ENCODE peak calls at places on chromosomes 3 and 15, in nine cellular contexts. I is colonic mucosa; D is CD8-positive, alpha-beta T cell; T is AG04450; U is nephron progenitor cell; M is transverse colon; K is Peyer's patch; J is Calu3; F is pancreas. W is an unnamed sample.

GRCh38 chr3:187695434-187695833 is 6.9 kb downstream of the RTP2 start:
- DNase-seq in M (no peak), K (no peak), U (no peak), D (no peak), F (no peak), I (no peak), T (no peak), J (no peak), W (no peak)

GRCh38 chr15:65334586-65335231 is 30.2 kb downstream of the RNU5B-1 start:
- DNase-seq in D (no peak), T (no peak), F (no peak), I (no peak), U (peak; percentile 36), K (no peak), J (no peak), M (no peak), W (no peak)

GRCh38 chr3:167653750-167654149 is at the start of gene WDR49:
- DNase-seq in J (no peak), M (no peak), D (no peak), K (no peak), I (no peak), U (no peak), F (no peak), T (no peak), W (no peak)

GRCh38 chr3:71225951-71226564 is 357.5 kb downstream of the FOXP1 start:
- DNase-seq in I (no peak), J (no peak), M (no peak), K (no peak), T (no peak), U (no peak), F (no peak), D (no peak), W (no peak)

GRCh38 chr3:52246264-52246620 is 683 bp downstream of the PPM1M start:
- DNase-seq in F (no peak), J (no peak), M (no peak), U (no peak), I (no peak), K (no peak), D (no peak), T (no peak), W (no peak)

GRCh38 chr3:72411102-72411501 is 437.1 kb downstream of the SHQ1 start:
- DNase-seq in I (no peak), M (no peak), D (no peak), T (no peak), J (no peak), K (no peak), U (no peak), F (no peak), W (no peak)

GRCh38 chr15:78049691-78050440 is 27.6 kb downstream of the TBC1D2B start:
- DNase-seq in D (no peak), J (no peak), K (peak; percentile 82), I (no peak), F (no peak), U (no peak), M (no peak), T (no peak), W (no peak)

GRCh38 chr3:18344306-18345014 is 80.7 kb downstream of the SATB1 start:
- DNase-seq in F (no peak), U (no peak), M (no peak), J (no peak), I (no peak), T (no peak), K (no peak), D (no peak), W (no peak)

GRCh38 chr15:67133738-67134576 is 68.6 kb downstream of the SMAD3 start:
- DNase-seq in U (peak; percentile 54), F (no peak), I (peak; percentile 52), M (peak; percentile 54), J (no peak), T (no peak), D (peak; percentile 37), K (peak; percentile 85), W (peak; percentile 99)

GRCh38 chr3:125410922-125411321 is 35.8 kb upstream of the ZNF148 start:
- DNase-seq in T (no peak), D (no peak), F (no peak), J (no peak), K (no peak), M (no peak), I (no peak), U (no peak), W (no peak)

GRCh38 chr3:89113887-89114840 is 6.7 kb downstream of the EPHA3 start:
- DNase-seq in J (peak; percentile 72), D (no peak), U (peak; percentile 79), T (no peak), M (peak; percentile 38), F (peak; percentile 84), K (peak; percentile 61), I (peak; percentile 61), W (peak; percentile 59)

GRCh38 chr3:116000315-116000714 is 377.0 kb downstream of the GAP43 start:
- DNase-seq in J (peak; percentile 56), U (no peak), T (peak; percentile 87), D (no peak), M (no peak), I (no peak), F (no peak), K (no peak), W (peak; percentile 99)

GRCh38 chr3:173553635-173554280 is 156.2 kb downstream of the NLGN1 start:
- DNase-seq in D (no peak), U (peak; percentile 15), K (no peak), I (no peak), T (peak; percentile 4), J (peak; percentile 31), M (no peak), F (no peak), W (peak; percentile 7)

DNA sequence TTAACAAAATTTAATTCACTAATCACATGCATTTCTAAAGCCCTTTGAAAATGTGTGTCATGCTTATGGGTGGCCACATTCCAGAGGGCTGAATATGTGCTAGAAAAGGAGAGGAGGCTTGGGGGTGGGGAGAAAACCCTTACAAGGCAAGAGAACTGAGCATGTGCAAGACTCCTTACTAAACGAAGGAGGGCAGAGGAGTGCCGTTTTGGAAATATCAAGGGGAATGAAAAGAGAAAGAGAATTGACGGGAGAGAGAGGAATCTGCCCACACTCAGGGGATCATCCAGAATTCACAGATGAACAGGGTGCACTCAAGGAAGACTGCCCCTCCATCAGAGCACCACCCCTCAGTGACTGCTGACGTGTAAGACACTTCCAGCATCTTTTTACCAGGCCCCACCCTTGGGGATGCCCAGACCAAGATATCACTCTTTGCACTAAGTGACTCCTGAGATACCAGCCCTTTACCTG is 37.9 kb upstream of the TSC22D2 start:
- DNase-seq in K (peak; percentile 64), T (peak; percentile 91), U (peak; percentile 19), J (peak; percentile 94), I (peak; percentile 45), D (no peak), F (no peak), M (peak; percentile 39), W (peak; percentile 91)
- TF ChIP-seq CTCF in K (no peak), T (peak; percentile 37), U (no peak), J (no peak), I (no peak), D (no peak), F (no peak), M (no peak), W (peak; percentile 31)

DNA sequence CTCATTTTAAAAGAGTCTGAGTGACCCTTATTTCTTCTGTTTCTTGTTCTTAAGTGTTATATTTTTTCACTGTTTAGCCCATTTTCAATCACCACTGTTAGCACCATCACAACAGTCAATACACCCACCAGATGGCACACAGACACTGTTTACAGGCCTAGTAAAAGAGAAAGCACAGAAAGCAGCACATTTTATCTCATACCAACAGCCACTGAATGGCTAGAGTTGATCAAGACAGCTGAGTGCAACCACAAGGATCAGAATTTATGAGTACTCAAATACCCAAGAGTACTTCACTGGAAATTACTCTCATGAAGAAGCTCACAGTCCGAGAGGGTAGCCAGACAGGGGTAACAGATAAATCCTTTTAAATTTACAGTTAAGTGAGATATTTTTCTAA is 127.0 kb downstream of the TFDP2 start:
- DNase-seq in F (no peak), I (no peak), M (no peak), K (no peak), U (no peak), J (no peak), D (no peak), T (no peak), W (no peak)
- TF ChIP-seq CTCF in F (no peak), I (no peak), M (no peak), K (peak; percentile 39), U (no peak), J (no peak), D (no peak), T (no peak), W (peak; percentile 70)

DNA sequence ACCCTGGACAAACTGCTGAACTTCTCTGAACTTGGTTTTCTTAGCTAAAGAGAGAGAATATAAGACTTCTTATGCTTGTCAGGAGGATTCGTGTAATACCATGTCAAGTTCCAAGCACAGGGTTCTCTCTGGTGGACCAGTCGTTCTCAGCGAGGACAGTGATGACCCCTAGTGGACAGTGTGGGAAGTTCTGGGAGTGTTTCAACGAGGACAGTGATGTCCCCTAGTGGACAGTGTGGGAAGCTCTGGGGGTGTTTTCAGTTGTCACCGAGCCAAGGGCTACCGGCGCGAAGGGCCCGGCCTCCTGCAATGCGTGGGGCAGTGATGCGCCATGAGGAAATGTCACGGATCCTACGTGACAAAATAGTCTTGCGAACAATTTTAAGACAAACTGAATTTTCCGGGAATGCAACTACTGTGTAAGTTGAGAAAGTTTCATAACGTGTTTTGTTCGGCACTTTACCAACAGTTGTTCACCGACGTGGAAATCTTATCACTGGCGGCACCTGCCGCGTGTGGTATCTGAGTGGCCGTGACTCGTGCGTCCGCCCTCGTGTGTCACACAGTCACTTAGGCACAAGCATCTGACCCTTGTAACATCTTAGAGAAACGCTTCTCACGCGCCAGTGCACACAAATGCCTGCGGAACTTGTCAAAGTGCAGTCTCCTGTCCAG is 39.3 kb upstream of the MUC4 start:
- DNase-seq in K (peak; percentile 97), D (peak; percentile 77), F (peak; percentile 86), T (peak; percentile 85), J (peak; percentile 91), I (peak; percentile 96), M (peak; percentile 94), U (peak; percentile 89), W (peak; percentile 45)
- TF ChIP-seq CTCF in K (peak; percentile 100), D (peak; percentile 100), F (peak; percentile 100), T (peak; percentile 100), J (peak; percentile 100), I (peak; percentile 100), M (peak; percentile 100), U (peak; percentile 100), W (peak; percentile 100)

GRCh38 chr15:84748274-84749110 is at the start of gene ZNF592:
- DNase-seq in M (peak; percentile 89), T (peak; percentile 26), D (peak; percentile 63), J (peak; percentile 93), U (peak; percentile 82), I (peak; percentile 83), K (peak; percentile 92), F (peak; percentile 96), W (no peak)

GRCh38 chr15:84750583-84751092 is 2.2 kb downstream of the ZNF592 start:
- DNase-seq in K (no peak), T (no peak), D (no peak), F (no peak), I (no peak), J (peak; percentile 18), M (no peak), U (no peak), W (no peak)

GRCh38 chr15:84747423-84748273 is 744 bp upstream of the ZNF592 start:
- DNase-seq in F (peak; percentile 83), I (peak; percentile 75), K (peak; percentile 89), T (no peak), J (peak; percentile 82), U (peak; percentile 71), M (peak; percentile 78), D (peak; percentile 58), W (no peak)

GRCh38 chr15:84752195-84752594 is 3.8 kb downstream of the ZNF592 start:
- DNase-seq in F (no peak), M (no peak), U (no peak), K (no peak), D (no peak), J (no peak), T (no peak), I (no peak), W (no peak)

GRCh38 chr15:84749111-84749991 is 959 bp downstream of the ZNF592 start:
- DNase-seq in U (peak; percentile 38), D (peak; percentile 17), K (peak; percentile 65), F (peak; percentile 63), T (no peak), I (peak; percentile 47), M (peak; percentile 41), J (peak; percentile 49), W (no peak)
- TF ChIP-seq CTCF in U (no peak), D (no peak), K (peak; percentile 4), F (no peak), T (peak; percentile 6), I (no peak), M (no peak), J (no peak), W (peak; percentile 2)